ENCODE peak calls at places on chromosomes 4 and X, in five cellular contexts. X, U, T, F and E are unnamed samples.

GRCh38 chr4:86054676-86055075 is 305.2 kb downstream of the MAPK10 start:
- DNase-seq in U (no peak), F (no peak), T (no peak), X (no peak), E (no peak)

GRCh38 chr4:88866862-88867550 is 169.4 kb upstream of the NAP1L5 start:
- DNase-seq in U (no peak), F (no peak), X (no peak), T (peak), E (no peak)

GRCh38 chrX:3393581-3394111 is 47.2 kb upstream of the MXRA5 start:
- DNase-seq in T (no peak), U (no peak), F (no peak), X (no peak), E (no peak)

GRCh38 chrX:57447856-57448255 is 144.0 kb upstream of the ZXDB start:
- DNase-seq in U (no peak), F (no peak), T (no peak), X (no peak), E (no peak)

GRCh38 chr4:140078366-140078765 is 75.6 kb downstream of the MAML3 start:
- DNase-seq in T (peak), U (no peak), F (peak), X (no peak), E (no peak)

GRCh38 chrX:34341814-34342213 is 209.7 kb upstream of the FAM47A start:
- DNase-seq in X (no peak), U (no peak), F (peak), T (no peak), E (no peak)

GRCh38 chrX:120429776-120430535 is 39.1 kb downstream of the LAMP2 start:
- DNase-seq in F (no peak), T (no peak), U (no peak), X (peak), E (no peak)

GRCh38 chr4:70902577-70903281 is 560 bp downstream of the MOB1B start:
- DNase-seq in X (no peak), F (no peak), U (no peak), T (peak), E (no peak)

GRCh38 chrX:38431525-38431924 is 79.1 kb downstream of the OTC start:
- DNase-seq in U (no peak), T (no peak), X (no peak), F (no peak), E (no peak)

GRCh38 chr4:140049924-140050681 is 103.9 kb downstream of the MAML3 start:
- DNase-seq in T (peak), F (peak), U (no peak), X (peak), E (no peak)

GRCh38 chr4:129546531-129546930 is 450.6 kb downstream of the C4orf33 start:
- DNase-seq in U (no peak), F (no peak), T (no peak), X (no peak), E (no peak)

GRCh38 chrX:51878056-51878455 is 15.4 kb upstream of the MAGED1 start:
- DNase-seq in X (no peak), U (no peak), T (no peak), F (no peak), E (no peak)

GRCh38 chr4:52059372-52059771 is 8.3 kb downstream of the SPATA18 start:
- DNase-seq in F (no peak), X (no peak), T (peak), U (peak), E (no peak)

GRCh38 chrX:65894138-65894537 is 145.7 kb downstream of the VSIG4 start:
- DNase-seq in U (peak), F (no peak), T (no peak), X (peak), E (no peak)

GRCh38 chr4:145694929-145695328 is 15.0 kb downstream of the C4orf51 start:
- DNase-seq in T (peak), X (no peak), U (no peak), F (no peak), E (no peak)

GRCh38 chr4:56272003-56272402 is 115.3 kb downstream of the AASDH start:
- DNase-seq in X (no peak), T (no peak), F (no peak), U (no peak), E (no peak)
- TF ChIP-seq CTCF in X (no peak), T (no peak), F (no peak), U (no peak), E (no peak)

DNA sequence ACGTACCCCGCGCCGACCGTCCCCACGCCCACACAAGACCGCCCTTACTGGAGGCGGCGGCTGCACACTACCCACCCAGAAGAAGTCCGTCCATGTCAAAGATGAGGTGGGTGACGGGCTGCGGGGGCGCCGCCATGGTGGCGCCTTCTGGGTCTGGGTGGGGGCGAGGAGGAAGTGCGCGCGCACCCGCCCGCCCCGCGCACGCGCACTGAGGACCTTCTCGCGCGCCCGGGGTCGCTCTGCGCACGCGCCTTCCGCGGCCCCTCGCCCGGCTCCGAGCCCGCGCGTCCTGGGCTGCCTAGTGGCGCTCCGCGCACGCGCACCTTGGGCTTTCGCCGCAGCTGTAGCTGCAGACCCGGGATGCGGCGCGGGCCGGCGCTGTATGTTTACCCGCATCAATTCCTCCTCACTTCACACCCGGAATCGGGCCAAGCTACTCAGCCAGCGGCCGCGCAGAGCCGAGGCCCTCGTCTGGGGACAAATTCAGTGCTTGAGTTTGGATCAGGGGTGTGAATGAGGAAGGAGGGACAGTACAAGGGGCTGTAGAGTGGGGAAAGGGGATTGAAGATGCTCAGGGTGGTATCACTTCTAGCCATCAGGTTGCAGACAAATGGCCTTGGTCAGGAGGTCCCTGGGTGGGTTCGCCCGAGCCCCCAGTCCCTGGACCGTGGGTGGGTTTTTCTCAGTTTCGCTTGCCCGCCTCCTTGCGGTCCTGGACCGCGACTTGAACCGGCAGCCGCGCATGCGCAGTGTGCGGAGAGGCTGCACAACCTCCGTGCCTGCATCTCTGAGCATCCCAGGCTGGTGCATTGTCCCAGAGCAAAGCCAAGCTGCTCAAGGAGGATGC is at the start of gene PUDP:
- DNase-seq in U (peak), T (peak), F (peak), X (peak), E (peak)
- TF ChIP-seq CTCF in U (no peak), T (peak), F (no peak), X (no peak), E (no peak)

DNA sequence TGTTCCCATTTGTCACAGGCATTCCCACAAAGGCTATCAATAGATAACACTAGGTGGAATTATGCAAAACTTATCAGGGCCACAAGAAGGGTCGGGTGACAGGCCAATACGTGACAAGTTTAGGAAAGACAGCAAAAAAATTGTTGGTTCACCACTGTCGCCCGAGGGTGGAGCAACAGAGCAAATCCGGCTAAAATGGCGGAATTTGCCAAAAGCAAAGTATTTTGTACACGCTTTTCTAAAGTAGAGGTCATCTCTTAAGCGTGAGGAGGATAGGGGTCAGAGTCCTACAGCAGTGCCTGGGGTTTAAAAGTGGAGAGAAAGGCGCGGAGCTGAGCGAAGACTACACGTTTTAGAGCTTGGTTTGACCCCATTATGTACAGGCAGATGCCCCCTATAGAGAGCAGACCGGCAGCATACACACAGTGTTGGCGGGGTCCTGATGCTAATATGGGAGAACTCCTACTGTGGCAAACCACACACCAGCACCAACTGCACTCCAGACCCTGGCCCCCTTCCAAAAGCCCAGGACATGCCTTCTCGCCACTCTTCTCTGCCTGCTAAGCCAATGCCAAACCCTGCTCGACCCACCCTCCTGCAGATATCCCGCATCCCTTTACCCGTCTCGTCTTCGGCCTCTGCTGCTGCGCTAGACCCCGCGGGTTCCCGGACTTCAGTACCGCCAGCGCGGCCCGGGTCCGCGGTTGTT is 733 bp downstream of the CCNA2 start:
- DNase-seq in T (no peak), F (peak), U (peak), X (peak), E (peak)
- TF ChIP-seq CTCF in T (no peak), F (no peak), U (no peak), X (no peak), E (no peak)

DNA sequence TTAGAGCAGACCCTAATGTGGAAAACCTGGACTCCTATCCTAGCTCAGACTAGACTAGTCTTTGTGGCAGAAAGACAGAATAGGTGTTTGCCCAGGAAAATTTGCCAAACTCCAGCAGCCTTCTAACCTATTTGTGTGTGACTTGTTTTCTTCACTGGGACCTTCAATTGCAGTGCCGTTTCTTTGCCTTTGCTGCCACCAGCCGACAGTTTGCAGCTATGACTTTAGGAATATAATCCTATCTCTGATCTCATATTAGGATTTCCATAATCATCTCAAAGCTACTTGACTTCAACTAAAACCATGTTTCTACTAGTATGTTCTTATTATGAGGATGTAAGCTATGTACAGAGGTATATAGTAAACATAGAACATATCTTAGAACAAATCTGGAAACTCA is 60.2 kb upstream of the PGAM4 start:
- DNase-seq in T (peak), X (peak), U (peak), F (peak), E (no peak)
- TF ChIP-seq CTCF in T (peak), X (peak), U (peak), F (peak), E (no peak)

GRCh38 chrX:125203379-125203736 is 116.3 kb upstream of the TEX13C start:
- DNase-seq in T (no peak), X (no peak), U (no peak), F (peak), E (no peak)

GRCh38 chrX:125205084-125205917 is 114.4 kb upstream of the TEX13C start:
- DNase-seq in F (peak), U (no peak), X (peak), T (no peak), E (no peak)

GRCh38 chrX:125203737-125204578 is 115.7 kb upstream of the TEX13C start:
- DNase-seq in U (no peak), F (peak), T (no peak), X (no peak), E (no peak)

GRCh38 chrX:125202486-125203378 is 116.9 kb upstream of the TEX13C start:
- DNase-seq in X (no peak), U (no peak), F (peak), T (no peak), E (no peak)

DNA sequence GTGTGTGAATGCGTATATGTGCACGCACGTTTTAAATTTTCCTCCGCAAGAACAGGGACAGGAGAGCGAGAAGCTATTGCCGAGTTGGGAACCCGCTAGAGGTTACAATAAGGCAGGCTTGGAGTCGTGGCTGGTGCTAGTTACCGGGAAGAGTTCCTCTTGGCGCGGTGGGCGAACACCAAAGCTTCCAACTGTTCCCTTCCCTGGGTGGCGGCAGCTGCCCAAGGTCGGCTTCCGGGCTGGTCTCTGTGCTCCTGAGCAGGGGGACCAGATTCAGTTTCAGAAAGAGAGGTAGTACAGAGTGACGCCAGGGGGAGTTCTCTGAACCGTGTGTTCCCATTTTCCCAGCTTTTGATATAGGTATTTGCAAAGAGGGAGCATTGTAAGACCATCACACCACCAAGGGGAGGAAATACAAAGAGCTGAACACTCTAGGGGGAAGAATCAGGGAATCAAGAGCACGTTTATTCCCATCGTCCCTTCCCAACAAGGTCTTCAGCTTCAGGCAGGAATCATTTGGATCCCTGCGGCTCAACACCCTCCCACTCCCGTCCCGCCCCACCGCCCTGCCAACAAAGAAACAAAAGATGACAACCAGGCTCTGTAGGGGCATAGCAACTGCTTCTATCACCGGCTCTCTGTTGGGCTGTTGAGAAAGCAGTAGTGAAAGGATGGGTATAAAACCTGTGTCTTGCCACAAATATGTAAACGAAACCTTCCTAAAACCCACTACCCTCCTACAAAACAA is 113.6 kb upstream of the TEX13C start:
- DNase-seq in F (peak), U (no peak), X (no peak), T (no peak), E (no peak)
- TF ChIP-seq CTCF in F (peak), U (no peak), X (no peak), T (no peak), E (no peak)

GRCh38 chr4:120960868-120961267 is 38.3 kb upstream of the PRDM5 start:
- DNase-seq in U (no peak), F (no peak), T (no peak), X (no peak), E (no peak)
- TF ChIP-seq CTCF in U (no peak), F (no peak), T (no peak), X (no peak), E (no peak)

GRCh38 chr4:122759639-122760310 is 27.3 kb downstream of the BBS12 start:
- DNase-seq in U (no peak), F (no peak), X (no peak), T (peak), E (no peak)
- TF ChIP-seq CTCF in U (no peak), F (peak), X (no peak), T (peak), E (no peak)